ENCODE peak calls at places on chromosomes 6 and 20, in four cellular contexts. One of them, this sample, is unnamed. For H3K27me3, the result is how much of the 10 kb centered on the place peaks cover.

GRCh38 chr6:136563386-136564152 is 13.3 kb upstream of the MAP7 start:
- DNase-seq in endothelial cell of umbilical vein: no peak
- DNase-seq in right atrium auricular region: no peak
- DNase-seq in right cardiac atrium: no peak
- DNase-seq in this sample: no peak

GRCh38 chr6:16519265-16520242 is 241.7 kb downstream of the ATXN1 start:
- DNase-seq in endothelial cell of umbilical vein: no peak
- DNase-seq in right atrium auricular region: no peak
- DNase-seq in right cardiac atrium: no peak
- DNase-seq in this sample: no peak

GRCh38 chr6:154161689-154162088 is 122.6 kb downstream of the OPRM1 start:
- DNase-seq in endothelial cell of umbilical vein: no peak
- DNase-seq in right atrium auricular region: no peak
- DNase-seq in right cardiac atrium: no peak
- DNase-seq in this sample: no peak

GRCh38 chr20:37576911-37577310 is 49.2 kb upstream of the BLCAP start:
- DNase-seq in endothelial cell of umbilical vein: no peak
- DNase-seq in right atrium auricular region: no peak
- DNase-seq in right cardiac atrium: no peak
- DNase-seq in this sample: no peak

GRCh38 chr6:25670793-25671513 is 18.9 kb downstream of the SCGN start:
- DNase-seq in endothelial cell of umbilical vein: peak
- DNase-seq in right atrium auricular region: no peak
- DNase-seq in right cardiac atrium: no peak
- DNase-seq in this sample: no peak

GRCh38 chr6:16503919-16504554 is 257.2 kb downstream of the ATXN1 start:
- DNase-seq in endothelial cell of umbilical vein: no peak
- DNase-seq in right atrium auricular region: no peak
- DNase-seq in right cardiac atrium: no peak
- DNase-seq in this sample: no peak

GRCh38 chr6:48754631-48755030 is 643.6 kb upstream of the PTCHD4 start:
- DNase-seq in endothelial cell of umbilical vein: no peak
- DNase-seq in right atrium auricular region: no peak
- DNase-seq in right cardiac atrium: no peak
- DNase-seq in this sample: no peak

GRCh38 chr6:159691133-159691962 is 1.7 kb downstream of the SOD2 start:
- DNase-seq in endothelial cell of umbilical vein: peak
- DNase-seq in right atrium auricular region: no peak
- DNase-seq in right cardiac atrium: no peak
- DNase-seq in this sample: no peak

GRCh38 chr20:49627329-49627761 is 59.4 kb upstream of the PTGIS start:
- DNase-seq in endothelial cell of umbilical vein: no peak
- DNase-seq in right atrium auricular region: no peak
- DNase-seq in right cardiac atrium: no peak
- DNase-seq in this sample: no peak

GRCh38 chr6:135306166-135306565 is 125.1 kb downstream of the MYB start:
- DNase-seq in endothelial cell of umbilical vein: no peak
- DNase-seq in right atrium auricular region: no peak
- DNase-seq in right cardiac atrium: no peak
- DNase-seq in this sample: no peak

GRCh38 chr20:12036142-12036541 is 118.4 kb downstream of the BTBD3 start:
- DNase-seq in endothelial cell of umbilical vein: no peak
- DNase-seq in right atrium auricular region: no peak
- DNase-seq in right cardiac atrium: no peak
- DNase-seq in this sample: no peak
- H3K27me3 ChIP-seq in endothelial cell of umbilical vein: under half
- H3K27me3 ChIP-seq in right atrium auricular region: under half
- H3K27me3 ChIP-seq in right cardiac atrium: under half
- H3K27me3 ChIP-seq in this sample: under half

GRCh38 chr6:38088794-38089193 is 269.3 kb downstream of the ZFAND3 start:
- DNase-seq in endothelial cell of umbilical vein: no peak
- DNase-seq in right atrium auricular region: no peak
- DNase-seq in right cardiac atrium: no peak
- DNase-seq in this sample: no peak
- H3K27ac ChIP-seq in endothelial cell of umbilical vein: no peak
- H3K27ac ChIP-seq in right atrium auricular region: no peak
- H3K27ac ChIP-seq in right cardiac atrium: no peak
- H3K27ac ChIP-seq in this sample: no peak

GRCh38 chr20:21699216-21699508 is 6.3 kb upstream of the PAX1 start:
- DNase-seq in endothelial cell of umbilical vein: no peak
- DNase-seq in right atrium auricular region: no peak
- DNase-seq in right cardiac atrium: no peak
- DNase-seq in this sample: no peak
- H3K27me3 ChIP-seq in endothelial cell of umbilical vein: under half
- H3K27me3 ChIP-seq in right atrium auricular region: under half
- H3K27me3 ChIP-seq in right cardiac atrium: under half
- H3K27me3 ChIP-seq in this sample: half or more

GRCh38 chr6:111600588-111601440 is 4.9 kb downstream of the TRAF3IP2 start:
- DNase-seq in endothelial cell of umbilical vein: peak
- DNase-seq in right atrium auricular region: no peak
- DNase-seq in right cardiac atrium: no peak
- DNase-seq in this sample: no peak

GRCh38 chr6:111603648-111604047 is 2.0 kb downstream of the TRAF3IP2 start:
- DNase-seq in endothelial cell of umbilical vein: no peak
- DNase-seq in right atrium auricular region: no peak
- DNase-seq in right cardiac atrium: no peak
- DNase-seq in this sample: no peak

GRCh38 chr6:111602481-111603404 is 2.9 kb downstream of the TRAF3IP2 start:
- DNase-seq in endothelial cell of umbilical vein: peak
- DNase-seq in right atrium auricular region: peak
- DNase-seq in right cardiac atrium: peak
- DNase-seq in this sample: no peak

GRCh38 chr6:111600154-111600553 is 5.5 kb downstream of the TRAF3IP2 start:
- DNase-seq in endothelial cell of umbilical vein: peak
- DNase-seq in right atrium auricular region: no peak
- DNase-seq in right cardiac atrium: no peak
- DNase-seq in this sample: no peak

DNA sequence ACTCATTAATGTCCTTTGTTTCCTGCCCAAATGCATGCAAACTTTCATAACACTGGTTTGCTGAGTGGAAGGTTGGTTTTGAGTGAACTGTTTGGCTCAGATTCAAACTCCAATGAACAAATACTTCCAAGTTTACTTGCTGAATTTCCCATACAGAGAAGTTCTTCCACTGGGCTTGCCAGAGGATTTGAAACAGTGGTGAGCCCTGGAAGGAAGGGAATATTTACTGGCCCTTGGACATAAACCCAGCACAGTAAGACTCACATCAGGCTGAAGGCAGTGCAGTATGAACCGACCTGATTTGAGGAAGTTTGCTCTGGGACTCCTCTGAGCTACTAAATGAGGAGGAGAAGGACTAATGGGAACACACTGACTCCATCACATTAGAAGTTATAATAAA is 3.8 kb downstream of the TRAF3IP2 start:
- DNase-seq in endothelial cell of umbilical vein: peak
- DNase-seq in right atrium auricular region: peak
- DNase-seq in right cardiac atrium: peak
- DNase-seq in this sample: no peak
- H3K27ac ChIP-seq in endothelial cell of umbilical vein: peak
- H3K27ac ChIP-seq in right atrium auricular region: peak
- H3K27ac ChIP-seq in right cardiac atrium: peak
- H3K27ac ChIP-seq in this sample: peak

DNA sequence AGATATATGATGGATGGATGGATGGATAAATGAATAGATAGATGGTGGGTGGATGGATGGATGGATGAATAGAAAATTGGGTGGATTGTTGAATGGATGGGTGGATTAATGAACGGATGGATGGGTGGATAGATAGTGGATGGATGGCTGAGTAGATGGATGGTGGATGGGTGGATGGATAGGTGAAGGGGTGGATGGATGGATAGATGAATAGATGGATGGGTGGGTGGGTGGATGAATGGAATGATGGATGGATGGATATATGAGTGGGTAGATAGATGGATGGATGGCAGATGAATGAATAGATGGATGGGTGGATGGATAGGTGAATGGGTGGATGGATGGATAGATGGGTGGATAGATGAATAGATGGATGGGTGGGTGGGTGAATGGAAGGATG is 80.7 kb upstream of the NEDD9 start:
- DNase-seq in endothelial cell of umbilical vein: no peak
- DNase-seq in right atrium auricular region: no peak
- DNase-seq in right cardiac atrium: no peak
- DNase-seq in this sample: no peak
- H3K27me3 ChIP-seq in endothelial cell of umbilical vein: under half
- H3K27me3 ChIP-seq in right atrium auricular region: under half
- H3K27me3 ChIP-seq in right cardiac atrium: under half
- H3K27me3 ChIP-seq in this sample: under half

GRCh38 chr20:1393507-1393882 is 641 bp upstream of the FKBP1A start:
- DNase-seq in endothelial cell of umbilical vein: no peak
- DNase-seq in right atrium auricular region: no peak
- DNase-seq in right cardiac atrium: no peak
- DNase-seq in this sample: no peak
- H3K27ac ChIP-seq in endothelial cell of umbilical vein: peak
- H3K27ac ChIP-seq in right atrium auricular region: peak
- H3K27ac ChIP-seq in right cardiac atrium: no peak
- H3K27ac ChIP-seq in this sample: peak

DNA sequence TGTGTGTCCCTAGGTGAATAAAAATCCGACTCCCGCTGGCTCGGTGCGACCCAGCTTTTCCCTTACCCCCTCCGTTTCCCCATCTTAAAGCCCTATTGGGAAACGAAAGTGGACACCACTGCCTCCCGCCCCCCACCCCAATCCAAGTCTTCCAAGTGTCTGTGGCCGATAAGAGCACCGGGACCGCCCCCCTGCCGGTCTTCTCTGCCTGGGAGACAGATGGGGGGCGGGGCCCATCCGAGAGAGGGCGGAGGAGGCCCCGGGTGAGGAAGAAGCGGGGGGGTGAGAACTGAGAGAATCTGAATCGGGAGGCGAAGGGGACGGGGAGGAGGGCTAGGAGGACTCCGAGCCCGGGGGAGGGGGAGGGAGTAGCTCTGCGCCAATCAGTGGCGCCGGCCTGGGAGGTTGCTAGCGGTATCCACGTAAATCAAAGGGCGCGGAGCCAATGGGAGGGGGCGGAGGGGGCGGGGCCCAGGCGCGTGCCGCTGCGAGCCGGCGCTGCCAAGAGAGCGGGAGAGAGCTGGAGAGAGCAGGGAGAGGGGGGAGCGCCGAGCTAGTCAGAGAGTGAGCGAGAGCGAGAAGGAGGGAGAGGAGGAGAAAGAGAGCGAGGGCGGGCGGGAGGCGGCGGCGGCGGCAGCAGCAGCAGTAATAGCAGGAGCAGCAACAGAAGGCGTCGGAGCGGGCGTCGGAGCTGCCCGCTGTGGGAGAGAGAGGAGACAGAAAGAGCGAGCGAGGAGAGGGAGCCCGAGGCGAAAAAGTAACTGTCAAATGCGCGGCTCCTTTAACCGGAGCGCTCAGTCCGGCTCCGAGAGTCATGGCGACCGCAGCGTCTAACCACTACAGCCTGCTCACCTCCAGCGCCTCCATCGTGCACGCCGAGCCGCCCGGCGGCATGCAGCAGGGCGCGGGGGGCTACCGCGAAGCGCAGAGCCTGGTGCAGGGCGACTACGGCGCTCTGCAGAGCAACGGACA is at the start of gene POU3F2:
- DNase-seq in endothelial cell of umbilical vein: peak
- DNase-seq in right atrium auricular region: no peak
- DNase-seq in right cardiac atrium: peak
- DNase-seq in this sample: peak
- H3K27me3 ChIP-seq in endothelial cell of umbilical vein: half or more
- H3K27me3 ChIP-seq in right atrium auricular region: half or more
- H3K27me3 ChIP-seq in right cardiac atrium: under half
- H3K27me3 ChIP-seq in this sample: half or more

GRCh38 chr6:46648869-46649488 is 3.6 kb downstream of the CYP39A1 start:
- DNase-seq in endothelial cell of umbilical vein: no peak
- DNase-seq in right atrium auricular region: no peak
- DNase-seq in right cardiac atrium: no peak
- DNase-seq in this sample: no peak
- H3K27ac ChIP-seq in endothelial cell of umbilical vein: no peak
- H3K27ac ChIP-seq in right atrium auricular region: no peak
- H3K27ac ChIP-seq in right cardiac atrium: no peak
- H3K27ac ChIP-seq in this sample: no peak

GRCh38 chr20:23180451-23180921 is 94.4 kb upstream of the CD93 start:
- DNase-seq in endothelial cell of umbilical vein: no peak
- DNase-seq in right atrium auricular region: no peak
- DNase-seq in right cardiac atrium: peak
- DNase-seq in this sample: peak
- H3K27me3 ChIP-seq in endothelial cell of umbilical vein: under half
- H3K27me3 ChIP-seq in right atrium auricular region: under half
- H3K27me3 ChIP-seq in right cardiac atrium: under half
- H3K27me3 ChIP-seq in this sample: under half

DNA sequence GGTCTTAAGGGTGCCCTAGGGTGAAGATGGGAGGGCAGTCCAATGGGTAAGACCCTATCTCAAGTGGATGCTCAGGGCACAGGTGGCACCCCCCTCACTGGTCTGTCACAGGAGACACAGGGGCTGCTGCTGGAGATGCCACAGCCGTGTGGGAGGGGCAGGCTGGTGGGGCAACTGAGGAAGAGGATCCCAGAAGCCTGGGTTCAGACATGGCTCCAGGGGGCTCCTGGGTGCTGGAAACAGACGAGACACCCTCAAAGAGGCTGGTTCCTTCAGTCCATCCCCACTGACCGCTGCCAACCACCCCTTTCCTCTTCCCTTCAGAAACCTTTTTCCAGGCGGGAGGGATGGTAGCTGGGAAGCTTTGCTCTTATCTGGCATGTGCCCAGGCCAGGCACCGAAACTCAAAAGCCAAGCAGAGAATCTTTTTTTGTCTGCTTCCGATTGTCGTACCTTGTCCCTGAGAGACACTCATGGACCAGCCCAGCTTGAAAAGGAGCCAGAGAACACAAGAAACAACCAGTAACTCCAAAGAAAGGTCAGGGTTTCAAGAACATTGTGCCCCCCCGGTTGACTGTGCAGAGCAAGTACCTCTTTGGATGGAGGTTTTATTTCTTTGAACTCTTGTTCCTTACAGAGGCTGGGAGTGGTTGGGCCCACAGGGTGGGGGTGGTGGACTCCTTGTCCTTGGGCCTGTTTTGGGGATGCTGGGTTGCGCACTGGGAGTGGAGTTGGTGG is 28.5 kb upstream of the EMILIN3 start:
- DNase-seq in endothelial cell of umbilical vein: no peak
- DNase-seq in right atrium auricular region: peak
- DNase-seq in right cardiac atrium: peak
- DNase-seq in this sample: no peak
- H3K27ac ChIP-seq in endothelial cell of umbilical vein: no peak
- H3K27ac ChIP-seq in right atrium auricular region: peak
- H3K27ac ChIP-seq in right cardiac atrium: peak
- H3K27ac ChIP-seq in this sample: no peak

This sample was measured in spleen.